ENCODE peak calls at places on chromosome 21, in nine cellular contexts. Y is GM23248, S is OCI-LY7, E is neural progenitor cell, Q is MM.1S, P is GM23338, B is HCT116, D is hepatocyte, L is SK-N-SH. V is an unnamed sample.

GRCh38 chr21:14383596-14384210 is 757 bp upstream of the HSPA13 start:
- DNase-seq in S (peak; percentile 44), Q (peak; percentile 50), B (no peak), E (no peak), Y (peak; percentile 60), L (no peak), P (peak; percentile 31), D (peak; percentile 8), V (no peak)

GRCh38 chr21:44874497-44875331 is 1.2 kb upstream of the PTTG1IP start:
- DNase-seq in S (peak; percentile 34), D (peak; percentile 43), Y (peak; percentile 55), Q (peak; percentile 75), B (no peak), L (no peak), P (peak; percentile 63), E (peak; percentile 49), V (peak; percentile 56)

GRCh38 chr21:34808569-34809204 is 139.9 kb downstream of the CLIC6 start:
- DNase-seq in S (peak; percentile 8), P (no peak), L (no peak), E (no peak), Y (peak; percentile 91), Q (no peak), B (no peak), D (no peak), V (no peak)

GRCh38 chr21:36330904-36331303 is 10.9 kb downstream of the MORC3 start:
- DNase-seq in B (peak; percentile 27), Y (peak; percentile 71), P (peak; percentile 62), Q (peak; percentile 78), L (peak; percentile 61), E (peak; percentile 57), D (peak; percentile 53), S (peak; percentile 76), V (peak; percentile 62)

GRCh38 chr21:44771896-44772525 is 29.6 kb downstream of the UBE2G2 start:
- DNase-seq in S (no peak), B (no peak), E (no peak), D (no peak), Q (no peak), L (no peak), P (no peak), Y (no peak), V (no peak)

GRCh38 chr21:29626787-29627470 is 312.9 kb downstream of the GRIK1 start:
- DNase-seq in B (no peak), E (no peak), D (no peak), Y (peak; percentile 3), P (no peak), Q (no peak), L (no peak), S (no peak), V (no peak)

GRCh38 chr21:36463991-36464390 is 15.9 kb downstream of the CLDN14 start:
- DNase-seq in Q (no peak), B (no peak), Y (no peak), S (no peak), L (no peak), P (no peak), E (no peak), D (no peak), V (no peak)

GRCh38 chr21:14977814-14978213 is 87.0 kb downstream of the NRIP1 start:
- DNase-seq in E (no peak), D (no peak), Y (no peak), B (no peak), S (no peak), P (no peak), L (no peak), Q (no peak), V (no peak)

GRCh38 chr21:46159841-46160562 is 4.6 kb upstream of the FTCD start:
- DNase-seq in Q (no peak), P (no peak), L (no peak), Y (no peak), S (no peak), D (peak; percentile 3), B (no peak), E (no peak), V (no peak)

GRCh38 chr21:17371470-17371869 is 141.4 kb upstream of the CXADR start:
- DNase-seq in S (no peak), Y (peak; percentile 85), L (no peak), P (peak; percentile 4), Q (no peak), B (no peak), E (no peak), D (no peak), V (peak; percentile 40)

GRCh38 chr21:25639167-25639921 is at the start of gene JAM2:
- DNase-seq in Q (peak; percentile 46), E (peak; percentile 75), B (no peak), Y (peak; percentile 55), S (peak; percentile 56), L (peak; percentile 88), P (peak; percentile 75), D (peak; percentile 52), V (no peak)

GRCh38 chr21:36472377-36472776 is 7.5 kb downstream of the CLDN14 start:
- DNase-seq in S (no peak), Y (no peak), E (no peak), B (no peak), Q (no peak), P (no peak), L (no peak), D (no peak), V (no peak)

GRCh38 chr21:41369915-41370839 is 8.3 kb downstream of the MX2 start:
- DNase-seq in E (no peak), D (no peak), L (no peak), B (no peak), Q (no peak), S (no peak), Y (no peak), P (peak; percentile 36), V (no peak)

GRCh38 chr21:33991091-33991490 is 75.5 kb upstream of the ATP5PO start:
- DNase-seq in L (no peak), E (no peak), Q (no peak), S (no peak), Y (peak; percentile 49), P (no peak), D (no peak), B (no peak), V (no peak)

GRCh38 chr21:31873696-31874599 is 1.1 kb downstream of the HUNK start:
- DNase-seq in B (no peak), E (peak; percentile 82), P (peak; percentile 73), L (peak; percentile 91), S (peak; percentile 39), Q (peak; percentile 60), D (peak; percentile 83), Y (peak; percentile 67), V (peak; percentile 16)

GRCh38 chr21:31874817-31875216 is 2.0 kb downstream of the HUNK start:
- DNase-seq in Y (peak; percentile 27), B (no peak), E (peak; percentile 56), Q (no peak), L (no peak), S (no peak), D (peak; percentile 45), P (peak; percentile 55), V (no peak)

GRCh38 chr21:31872072-31872451 is 758 bp upstream of the HUNK start:
- DNase-seq in Q (no peak), E (no peak), P (peak; percentile 32), L (peak; percentile 26), S (no peak), D (no peak), Y (no peak), B (no peak), V (no peak)

GRCh38 chr21:31872452-31873274 is at the start of gene HUNK:
- DNase-seq in D (peak; percentile 76), Y (peak; percentile 75), B (no peak), L (peak; percentile 84), E (peak; percentile 86), Q (peak; percentile 72), P (peak; percentile 73), S (peak; percentile 29), V (no peak)

GRCh38 chr21:31873275-31873695 is 465 bp downstream of the HUNK start:
- DNase-seq in S (no peak), P (peak; percentile 63), Q (peak; percentile 64), Y (no peak), E (peak; percentile 66), B (no peak), D (peak; percentile 67), L (peak; percentile 88), V (no peak)
- TF ChIP-seq EZH2phosphoT487 in S (no peak), P (no peak), Q (no peak), Y (no peak), E (no peak), B (no peak), D (no peak), L (no peak), V (no peak)

DNA sequence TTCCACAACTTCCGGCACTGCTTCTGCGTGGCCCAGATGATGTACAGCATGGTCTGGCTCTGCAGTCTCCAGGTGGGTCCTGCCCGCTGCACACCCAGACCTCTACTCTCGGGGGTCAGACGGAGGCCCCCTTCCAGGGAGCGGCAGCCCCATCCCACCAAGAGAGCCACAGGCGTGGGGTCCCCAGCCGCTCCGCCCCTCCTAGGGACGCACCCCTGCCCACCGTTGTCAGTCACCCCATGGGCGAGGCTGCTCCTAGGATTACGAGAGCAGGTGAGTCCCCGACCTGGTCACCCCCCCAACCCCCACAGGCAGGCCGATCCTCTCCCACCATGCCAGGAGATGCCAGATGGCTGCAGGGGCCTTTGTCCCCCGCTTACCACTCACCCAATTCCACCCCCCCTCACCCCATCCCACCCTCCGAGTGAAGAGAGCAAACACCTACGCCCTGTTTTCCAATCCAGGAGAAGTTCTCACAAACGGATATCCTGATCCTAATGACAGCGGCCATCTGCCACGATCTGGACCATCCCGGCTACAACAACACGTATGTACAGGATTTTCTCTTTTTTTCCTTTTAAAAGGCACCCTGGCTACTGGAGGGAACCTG is 107.0 kb downstream of the PDE9A start:
- DNase-seq in Q (no peak), L (no peak), Y (no peak), E (no peak), B (no peak), P (no peak), S (no peak), D (no peak), V (no peak)
- TF ChIP-seq EZH2phosphoT487 in Q (no peak), L (no peak), Y (no peak), E (no peak), B (no peak), P (no peak), S (no peak), D (no peak), V (no peak)

GRCh38 chr21:20592482-20592881 is 405.7 kb upstream of the NCAM2 start:
- DNase-seq in E (no peak), D (no peak), B (no peak), Y (no peak), S (no peak), P (no peak), L (no peak), Q (no peak), V (no peak)

DNA sequence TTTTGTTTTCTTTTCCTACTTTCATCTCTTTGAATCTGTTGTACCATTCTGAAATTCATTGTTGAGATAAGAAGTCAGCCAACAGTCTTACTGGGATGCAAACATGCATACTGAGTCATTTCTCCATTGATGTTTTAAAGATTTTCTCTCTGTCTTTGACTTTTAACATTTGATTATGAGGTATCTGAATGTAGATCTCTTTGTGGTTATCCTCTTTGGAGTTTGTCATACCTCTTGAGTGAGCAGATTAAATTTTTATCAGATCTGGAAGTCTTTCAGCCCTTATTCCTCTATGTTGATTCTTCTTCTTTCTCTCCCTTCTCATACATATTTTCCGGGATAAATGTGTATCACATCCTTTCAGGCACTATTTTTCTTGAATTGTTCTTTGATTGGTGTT is 406.9 kb upstream of the NCAM2 start:
- DNase-seq in L (no peak), P (no peak), D (no peak), Q (no peak), B (no peak), Y (no peak), S (no peak), E (no peak), V (peak; percentile 29)
- TF ChIP-seq EZH2phosphoT487 in L (no peak), P (no peak), D (no peak), Q (no peak), B (no peak), Y (no peak), S (no peak), E (no peak), V (no peak)

GRCh38 chr21:27425574-27425973 is 458.7 kb upstream of the ADAMTS5 start:
- DNase-seq in Q (no peak), D (no peak), P (no peak), S (no peak), E (no peak), L (peak; percentile 34), B (no peak), Y (peak; percentile 77), V (no peak)
- TF ChIP-seq EZH2phosphoT487 in Q (no peak), D (no peak), P (no peak), S (no peak), E (no peak), L (no peak), B (no peak), Y (no peak), V (no peak)

V was measured in PC-3.